ENCODE peak calls at places on chromosomes 12 and 14, in seven cellular contexts. One of them, this sample, is unnamed.

GRCh38 chr12:29216797-29217583 is 67.9 kb downstream of the FAR2 start:
- DNase-seq in foreskin fibroblast: no peak
- DNase-seq in prostate gland: no peak
- DNase-seq in fibroblast of pulmonary artery: peak
- DNase-seq in aorta: no peak
- DNase-seq in HepG2: no peak
- DNase-seq in neural progenitor cell: no peak
- DNase-seq in this sample: no peak

GRCh38 chr12:83468988-83469908 is 782.5 kb downstream of the TMTC2 start:
- DNase-seq in neural progenitor cell: no peak
- DNase-seq in fibroblast of pulmonary artery: no peak
- DNase-seq in foreskin fibroblast: no peak
- DNase-seq in HepG2: no peak
- DNase-seq in aorta: no peak
- DNase-seq in prostate gland: no peak
- DNase-seq in this sample: no peak

GRCh38 chr14:88533203-88533602 is 21.6 kb downstream of the PTPN21 start:
- DNase-seq in foreskin fibroblast: no peak
- DNase-seq in aorta: no peak
- DNase-seq in fibroblast of pulmonary artery: no peak
- DNase-seq in prostate gland: no peak
- DNase-seq in neural progenitor cell: no peak
- DNase-seq in HepG2: no peak
- DNase-seq in this sample: no peak

GRCh38 chr14:77037338-77037782 is 8.9 kb upstream of the IRF2BPL start:
- DNase-seq in HepG2: no peak
- DNase-seq in fibroblast of pulmonary artery: no peak
- DNase-seq in aorta: no peak
- DNase-seq in prostate gland: no peak
- DNase-seq in foreskin fibroblast: no peak
- DNase-seq in neural progenitor cell: no peak
- DNase-seq in this sample: no peak

GRCh38 chr12:62912644-62913043 is 22.3 kb downstream of the PPM1H start:
- DNase-seq in aorta: no peak
- DNase-seq in fibroblast of pulmonary artery: no peak
- DNase-seq in neural progenitor cell: no peak
- DNase-seq in HepG2: no peak
- DNase-seq in foreskin fibroblast: no peak
- DNase-seq in prostate gland: peak
- DNase-seq in this sample: peak

GRCh38 chr12:117744418-117744817 is 224.4 kb downstream of the KSR2 start:
- DNase-seq in fibroblast of pulmonary artery: no peak
- DNase-seq in prostate gland: no peak
- DNase-seq in foreskin fibroblast: no peak
- DNase-seq in neural progenitor cell: no peak
- DNase-seq in HepG2: no peak
- DNase-seq in aorta: no peak
- DNase-seq in this sample: no peak

GRCh38 chr14:68247867-68248266 is 428.3 kb downstream of the RAD51B start:
- DNase-seq in neural progenitor cell: no peak
- DNase-seq in HepG2: no peak
- DNase-seq in prostate gland: no peak
- DNase-seq in fibroblast of pulmonary artery: peak
- DNase-seq in foreskin fibroblast: peak
- DNase-seq in aorta: no peak
- DNase-seq in this sample: no peak

GRCh38 chr12:57755454-57756372 is 810 bp downstream of the MARCHF9 start:
- DNase-seq in aorta: peak
- DNase-seq in neural progenitor cell: peak
- DNase-seq in foreskin fibroblast: no peak
- DNase-seq in prostate gland: no peak
- DNase-seq in HepG2: no peak
- DNase-seq in fibroblast of pulmonary artery: no peak
- DNase-seq in this sample: no peak

GRCh38 chr12:130087222-130087621 is 75.0 kb upstream of the FZD10 start:
- DNase-seq in fibroblast of pulmonary artery: no peak
- DNase-seq in prostate gland: no peak
- DNase-seq in foreskin fibroblast: no peak
- DNase-seq in aorta: no peak
- DNase-seq in neural progenitor cell: no peak
- DNase-seq in HepG2: no peak
- DNase-seq in this sample: no peak

GRCh38 chr14:59389936-59390335 is 75.2 kb downstream of the GPR135 start:
- DNase-seq in neural progenitor cell: no peak
- DNase-seq in fibroblast of pulmonary artery: no peak
- DNase-seq in prostate gland: no peak
- DNase-seq in HepG2: no peak
- DNase-seq in foreskin fibroblast: no peak
- DNase-seq in aorta: no peak
- DNase-seq in this sample: no peak

GRCh38 chr12:113142886-113143329 is 6.6 kb upstream of the CFAP73 start:
- DNase-seq in foreskin fibroblast: no peak
- DNase-seq in fibroblast of pulmonary artery: no peak
- DNase-seq in prostate gland: no peak
- DNase-seq in neural progenitor cell: no peak
- DNase-seq in aorta: peak
- DNase-seq in HepG2: no peak
- DNase-seq in this sample: no peak

GRCh38 chr14:103688906-103689902 is 26.0 kb downstream of the XRCC3 start:
- DNase-seq in neural progenitor cell: no peak
- DNase-seq in foreskin fibroblast: no peak
- DNase-seq in prostate gland: peak
- DNase-seq in HepG2: no peak
- DNase-seq in fibroblast of pulmonary artery: peak
- DNase-seq in aorta: peak
- DNase-seq in this sample: no peak

GRCh38 chr12:128336506-128336905 is 69.5 kb downstream of the TMEM132C start:
- DNase-seq in HepG2: no peak
- DNase-seq in fibroblast of pulmonary artery: no peak
- DNase-seq in aorta: no peak
- DNase-seq in foreskin fibroblast: no peak
- DNase-seq in prostate gland: no peak
- DNase-seq in neural progenitor cell: no peak
- DNase-seq in this sample: no peak

GRCh38 chr12:128339121-128339520 is 72.2 kb downstream of the TMEM132C start:
- DNase-seq in foreskin fibroblast: no peak
- DNase-seq in prostate gland: no peak
- DNase-seq in neural progenitor cell: no peak
- DNase-seq in HepG2: no peak
- DNase-seq in fibroblast of pulmonary artery: no peak
- DNase-seq in aorta: no peak
- DNase-seq in this sample: no peak

GRCh38 chr12:128338344-128338743 is 71.4 kb downstream of the TMEM132C start:
- DNase-seq in fibroblast of pulmonary artery: no peak
- DNase-seq in foreskin fibroblast: no peak
- DNase-seq in aorta: no peak
- DNase-seq in HepG2: no peak
- DNase-seq in neural progenitor cell: peak
- DNase-seq in prostate gland: no peak
- DNase-seq in this sample: no peak

GRCh38 chr12:128339669-128340068 is 72.7 kb downstream of the TMEM132C start:
- DNase-seq in HepG2: no peak
- DNase-seq in prostate gland: no peak
- DNase-seq in neural progenitor cell: no peak
- DNase-seq in aorta: no peak
- DNase-seq in foreskin fibroblast: no peak
- DNase-seq in fibroblast of pulmonary artery: no peak
- DNase-seq in this sample: no peak

DNA sequence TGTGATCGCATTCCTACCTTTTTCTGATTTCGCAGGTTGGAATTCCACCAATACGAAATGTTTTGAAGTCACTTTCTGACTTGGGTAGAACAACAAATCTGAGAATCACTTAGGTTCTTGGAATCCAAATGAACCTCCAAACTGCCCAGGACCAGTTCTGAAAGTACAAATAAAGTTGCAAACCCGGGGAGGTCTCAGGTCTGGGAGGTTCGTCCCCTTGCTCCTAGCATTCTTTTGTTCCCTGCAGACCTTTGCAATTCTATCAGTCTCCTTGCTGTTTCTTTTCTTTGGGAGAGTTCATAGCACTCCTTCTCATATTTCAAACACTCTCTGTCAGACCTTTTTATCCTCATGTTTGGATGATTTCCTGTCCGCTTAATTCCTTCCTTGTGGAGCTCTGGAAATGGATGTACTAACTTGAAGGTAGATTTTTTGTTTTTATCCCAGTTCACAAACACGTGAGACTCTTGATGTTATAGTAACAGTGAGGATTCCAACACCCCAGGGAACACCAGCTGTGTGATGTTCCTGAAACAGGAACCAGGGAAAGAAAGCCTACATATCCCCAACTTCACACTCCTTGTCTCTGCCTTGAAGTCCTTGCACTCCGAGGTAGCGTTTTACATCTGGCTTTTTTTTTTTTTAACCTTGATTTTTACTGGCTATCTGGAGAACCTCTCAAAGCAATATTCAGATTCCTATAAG is 70.6 kb downstream of the TMEM132C start:
- DNase-seq in HepG2: no peak
- DNase-seq in prostate gland: no peak
- DNase-seq in fibroblast of pulmonary artery: no peak
- DNase-seq in neural progenitor cell: peak
- DNase-seq in aorta: no peak
- DNase-seq in foreskin fibroblast: no peak
- DNase-seq in this sample: no peak
- H3K4me3 ChIP-seq in HepG2: no peak
- H3K4me3 ChIP-seq in prostate gland: no peak
- H3K4me3 ChIP-seq in fibroblast of pulmonary artery: no peak
- H3K4me3 ChIP-seq in neural progenitor cell: peak
- H3K4me3 ChIP-seq in aorta: no peak
- H3K4me3 ChIP-seq in foreskin fibroblast: no peak
- H3K4me3 ChIP-seq in this sample: no peak

DNA sequence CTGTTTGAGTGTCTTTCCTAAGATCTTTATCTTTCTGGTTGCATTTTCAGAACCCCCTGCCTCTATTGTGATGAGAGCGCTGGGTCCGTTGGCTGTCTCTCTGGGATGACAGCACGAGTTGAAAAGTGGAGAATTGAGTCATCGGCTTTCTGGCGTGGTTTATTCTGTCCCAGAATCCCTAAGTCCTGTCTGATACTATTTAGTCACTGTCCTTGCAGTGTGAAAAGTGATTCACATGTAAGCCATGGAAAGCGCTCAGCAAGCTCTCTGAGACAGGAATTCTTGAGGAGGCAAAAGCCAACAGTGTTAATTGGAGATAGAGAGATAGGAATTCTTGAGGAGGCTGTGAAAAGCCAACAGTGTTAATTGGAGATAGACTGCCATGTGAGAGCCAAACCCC is 121.7 kb downstream of the CHST11 start:
- DNase-seq in foreskin fibroblast: peak
- DNase-seq in aorta: no peak
- DNase-seq in neural progenitor cell: peak
- DNase-seq in HepG2: no peak
- DNase-seq in prostate gland: no peak
- DNase-seq in fibroblast of pulmonary artery: peak
- DNase-seq in this sample: no peak
- H3K4me3 ChIP-seq in foreskin fibroblast: no peak
- H3K4me3 ChIP-seq in aorta: no peak
- H3K4me3 ChIP-seq in neural progenitor cell: no peak
- H3K4me3 ChIP-seq in HepG2: no peak
- H3K4me3 ChIP-seq in prostate gland: no peak
- H3K4me3 ChIP-seq in fibroblast of pulmonary artery: no peak
- H3K4me3 ChIP-seq in this sample: no peak

DNA sequence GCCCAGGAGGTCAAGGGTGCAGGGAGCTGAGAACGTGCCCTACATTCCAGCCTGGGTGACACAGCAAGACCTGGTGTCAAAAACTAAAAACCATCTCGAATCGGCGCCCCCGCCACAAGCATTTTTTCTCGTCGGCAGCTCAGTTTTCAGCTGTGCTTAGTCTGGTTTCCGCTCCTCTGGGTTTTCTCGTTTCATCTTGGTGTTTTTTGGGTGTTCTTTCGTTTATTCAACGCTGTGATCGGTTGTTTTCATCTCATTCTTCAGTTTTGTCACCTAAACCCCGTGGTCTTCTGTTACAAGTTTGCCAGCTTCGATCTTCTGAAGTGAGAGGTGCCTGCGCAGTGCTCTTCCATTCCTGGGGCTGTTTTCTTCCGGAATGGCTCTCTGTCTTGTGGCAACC is 41.4 kb downstream of the NOC4L start:
- DNase-seq in fibroblast of pulmonary artery: no peak
- DNase-seq in prostate gland: no peak
- DNase-seq in neural progenitor cell: no peak
- DNase-seq in aorta: no peak
- DNase-seq in foreskin fibroblast: no peak
- DNase-seq in HepG2: no peak
- DNase-seq in this sample: no peak
- H3K4me3 ChIP-seq in fibroblast of pulmonary artery: no peak
- H3K4me3 ChIP-seq in prostate gland: no peak
- H3K4me3 ChIP-seq in neural progenitor cell: no peak
- H3K4me3 ChIP-seq in aorta: no peak
- H3K4me3 ChIP-seq in foreskin fibroblast: no peak
- H3K4me3 ChIP-seq in HepG2: no peak
- H3K4me3 ChIP-seq in this sample: no peak

DNA sequence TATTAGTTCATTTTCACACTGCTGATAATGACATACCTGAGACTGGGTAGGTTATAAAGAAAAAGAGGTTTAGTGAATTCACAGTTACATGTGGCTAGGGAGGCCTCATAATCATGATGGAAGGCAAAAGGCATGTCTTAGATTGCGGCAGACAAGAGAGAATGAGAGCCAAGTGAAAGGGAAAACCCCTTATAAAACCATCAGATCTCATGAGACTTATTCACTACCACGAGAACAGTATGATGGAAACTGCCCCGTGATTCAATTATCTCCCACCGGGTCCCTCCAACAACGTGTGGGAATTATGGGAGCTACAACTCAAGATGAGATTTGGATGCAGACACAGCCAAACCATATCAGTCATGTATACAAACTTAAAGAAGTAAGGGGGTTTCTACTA is 19.1 kb upstream of the PYROXD1 start:
- DNase-seq in fibroblast of pulmonary artery: no peak
- DNase-seq in neural progenitor cell: no peak
- DNase-seq in prostate gland: no peak
- DNase-seq in HepG2: no peak
- DNase-seq in aorta: no peak
- DNase-seq in foreskin fibroblast: no peak
- DNase-seq in this sample: no peak
- H3K4me3 ChIP-seq in fibroblast of pulmonary artery: no peak
- H3K4me3 ChIP-seq in neural progenitor cell: no peak
- H3K4me3 ChIP-seq in prostate gland: no peak
- H3K4me3 ChIP-seq in HepG2: no peak
- H3K4me3 ChIP-seq in aorta: no peak
- H3K4me3 ChIP-seq in foreskin fibroblast: no peak
- H3K4me3 ChIP-seq in this sample: no peak